ENCODE peak calls at places on chromosomes 2 and 18, in four cellular contexts. X, Y, H and S are unnamed samples.

GRCh38 chr2:18245375-18245774 is 315.1 kb downstream of the RDH14 start:
- DNase-seq in X (no peak), Y (no peak), H (no peak), S (no peak)

GRCh38 chr2:106581276-106581675 is 94.1 kb downstream of the CD8B2 start:
- DNase-seq in X (no peak), H (no peak), Y (no peak), S (no peak)

GRCh38 chr2:215660687-215661086 is 224.8 kb upstream of the FN1 start:
- DNase-seq in Y (no peak), H (no peak), X (peak), S (peak)

GRCh38 chr2:134982603-134983002 is 64.0 kb downstream of the CCNT2 start:
- DNase-seq in H (no peak), Y (no peak), X (no peak), S (no peak)

GRCh38 chr2:26942543-26943295 is 27.7 kb upstream of the MAPRE3 start:
- DNase-seq in X (peak), H (no peak), Y (peak), S (peak)

GRCh38 chr2:215423928-215424540 is 11.8 kb downstream of the FN1 start:
- DNase-seq in Y (no peak), X (no peak), H (no peak), S (no peak)

GRCh38 chr2:186575302-186575701 is 14.6 kb upstream of the ITGAV start:
- DNase-seq in Y (peak), H (peak), X (peak), S (peak)

GRCh38 chr2:45029215-45029614 is 20.0 kb upstream of the SIX2 start:
- DNase-seq in H (no peak), Y (no peak), X (no peak), S (no peak)

GRCh38 chr2:127158614-127159290 is 51.8 kb upstream of the BIN1 start:
- DNase-seq in H (peak), Y (no peak), X (no peak), S (no peak)

GRCh38 chr2:113979172-113980128 is 89.6 kb downstream of the ACTR3 start:
- DNase-seq in Y (no peak), H (no peak), X (no peak), S (no peak)

GRCh38 chr2:61995059-61995458 is 89.6 kb downstream of the COMMD1 start:
- DNase-seq in X (no peak), Y (no peak), H (no peak), S (no peak)

GRCh38 chr2:191041418-191042161 is 27.6 kb upstream of the STAT1 start:
- DNase-seq in H (no peak), Y (peak), X (no peak), S (peak)

GRCh38 chr2:172259835-172260234 is 157.1 kb upstream of the DLX2 start:
- DNase-seq in H (no peak), X (no peak), Y (no peak), S (no peak)

GRCh38 chr2:166106431-166107015 is 21.3 kb downstream of the SCN1A start:
- DNase-seq in H (no peak), X (no peak), Y (peak), S (peak)

GRCh38 chr2:237873961-237874551 is 14.6 kb downstream of the RAMP1 start:
- DNase-seq in H (peak), Y (no peak), X (no peak), S (no peak)

GRCh38 chr2:112626604-112627059 is 19.1 kb upstream of the SLC20A1 start:
- DNase-seq in X (peak), H (no peak), Y (peak), S (peak)

GRCh38 chr18:3931542-3932112 is 481.7 kb downstream of the TGIF1 start:
- DNase-seq in Y (no peak), X (no peak), H (no peak), S (peak)

GRCh38 chr18:43534511-43534910 is 257.2 kb upstream of the SYT4 start:
- DNase-seq in H (no peak), Y (peak), X (peak), S (no peak)

GRCh38 chr18:45322343-45322742 is 292.9 kb upstream of the SLC14A2 start:
- DNase-seq in Y (no peak), H (no peak), X (no peak), S (no peak)

GRCh38 chr2:71604709-71605085 is 151.3 kb downstream of the DYSF start:
- DNase-seq in Y (no peak), X (no peak), H (peak), S (no peak)

GRCh38 chr2:80303006-80303741 is 1.4 kb downstream of the LRRTM1 start:
- DNase-seq in Y (no peak), H (no peak), X (peak), S (no peak)